ENCODE peak calls at places on chromosomes 1 and 21, in seven cellular contexts. Z is naive thymus-derived CD8-positive, alpha-beta T cell; P is NCI-H1436; N is activated CD8-positive, alpha-beta memory T cell treated with anti-CD3 and anti-CD28 coated beads for 48 hours; Q is kidney glomerular epithelial cell; A is HTR-8/SVneo; S is NCI-H2171 treated with DMSO at 0.1 percent for 48 hours. R is an unnamed sample.

GRCh38 chr1:26097696-26098095 is 13.9 kb upstream of the PDIK1L start:
- DNase-seq in Z (no peak), P (no peak), N (no peak), Q (peak), A (no peak), S (no peak), R (no peak)

GRCh38 chr1:12581179-12581578 is 36.8 kb downstream of the DHRS3 start:
- DNase-seq in Z (no peak), P (no peak), N (no peak), Q (no peak), A (no peak), S (no peak), R (no peak)

GRCh38 chr1:22284906-22285544 is 142.1 kb upstream of the WNT4 start:
- DNase-seq in Z (no peak), P (no peak), N (no peak), Q (no peak), A (no peak), S (no peak), R (no peak)

GRCh38 chr1:212608956-212609700 is 567 bp downstream of the ATF3 start:
- DNase-seq in Z (peak), P (peak), N (peak), Q (no peak), A (peak), S (peak), R (peak)

GRCh38 chr1:224252466-224252865 is 69.4 kb downstream of the DEGS1 start:
- DNase-seq in Z (no peak), P (no peak), N (no peak), Q (no peak), A (no peak), S (no peak), R (no peak)

GRCh38 chr21:44520326-44521300 is 19.4 kb downstream of the KRTAP10-1 start:
- DNase-seq in Z (no peak), P (no peak), N (no peak), Q (no peak), A (no peak), S (no peak), R (no peak)

GRCh38 chr1:100306735-100307313 is 40.8 kb downstream of the RTCA start:
- DNase-seq in Z (no peak), P (no peak), N (no peak), Q (no peak), A (no peak), S (no peak), R (no peak)

GRCh38 chr1:173503391-173503790 is 26.3 kb downstream of the PRDX6 start:
- DNase-seq in Z (no peak), P (no peak), N (no peak), Q (no peak), A (no peak), S (peak), R (no peak)

GRCh38 chr1:183687546-183688279 is 34.6 kb upstream of the APOBEC4 start:
- DNase-seq in Z (no peak), P (no peak), N (no peak), Q (no peak), A (no peak), S (no peak), R (no peak)

GRCh38 chr1:79129914-79130313 is 123.4 kb upstream of the ADGRL4 start:
- DNase-seq in Z (no peak), P (no peak), N (no peak), Q (no peak), A (no peak), S (no peak), R (no peak)